ENCODE peak calls at places on chromosomes 13 and 19, in six cellular contexts. One of them, this sample, is unnamed.

GRCh38 chr13:64756621-64757020 is 2473.5 kb downstream of the PCDH9 start:
- DNase-seq in COR-L47: no peak
- DNase-seq in ELR: no peak
- DNase-seq in ELF-1: no peak
- DNase-seq in left colon: no peak
- DNase-seq in ascending aorta: no peak
- DNase-seq in this sample: no peak

GRCh38 chr19:33432408-33433170 is 59.1 kb downstream of the CEBPG start:
- DNase-seq in COR-L47: no peak
- DNase-seq in ELR: no peak
- DNase-seq in ELF-1: no peak
- DNase-seq in left colon: no peak
- DNase-seq in ascending aorta: no peak
- DNase-seq in this sample: no peak

GRCh38 chr13:110113284-110113764 is 193.6 kb downstream of the COL4A1 start:
- DNase-seq in COR-L47: no peak
- DNase-seq in ELR: peak; percentile 90
- DNase-seq in ELF-1: no peak
- DNase-seq in left colon: no peak
- DNase-seq in ascending aorta: no peak
- DNase-seq in this sample: peak; percentile 63

GRCh38 chr19:47058621-47059020 is 10.2 kb upstream of the TMEM160 start:
- DNase-seq in COR-L47: no peak
- DNase-seq in ELR: no peak
- DNase-seq in ELF-1: peak; percentile 96
- DNase-seq in left colon: no peak
- DNase-seq in ascending aorta: no peak
- DNase-seq in this sample: no peak

GRCh38 chr13:68697551-68697950 is 1410.1 kb upstream of the ATXN8OS start:
- DNase-seq in COR-L47: no peak
- DNase-seq in ELR: peak; percentile 40
- DNase-seq in ELF-1: peak; percentile 14
- DNase-seq in left colon: no peak
- DNase-seq in ascending aorta: no peak
- DNase-seq in this sample: no peak

GRCh38 chr19:33520844-33521479 is 629 bp downstream of the PEPD start:
- DNase-seq in COR-L47: no peak
- DNase-seq in ELR: no peak
- DNase-seq in ELF-1: no peak
- DNase-seq in left colon: no peak
- DNase-seq in ascending aorta: no peak
- DNase-seq in this sample: peak; percentile 6

GRCh38 chr19:13606156-13606555 is 99.9 kb upstream of the CACNA1A start:
- DNase-seq in COR-L47: no peak
- DNase-seq in ELR: no peak
- DNase-seq in ELF-1: no peak
- DNase-seq in left colon: no peak
- DNase-seq in ascending aorta: no peak
- DNase-seq in this sample: no peak

GRCh38 chr13:99982021-99982740 is 597 bp downstream of the ZIC2 start:
- DNase-seq in COR-L47: no peak
- DNase-seq in ELR: peak; percentile 32
- DNase-seq in ELF-1: no peak
- DNase-seq in left colon: no peak
- DNase-seq in ascending aorta: no peak
- DNase-seq in this sample: no peak

GRCh38 chr13:44274838-44275237 is 98.8 kb upstream of the SERP2 start:
- DNase-seq in COR-L47: no peak
- DNase-seq in ELR: peak; percentile 30
- DNase-seq in ELF-1: no peak
- DNase-seq in left colon: no peak
- DNase-seq in ascending aorta: no peak
- DNase-seq in this sample: no peak

GRCh38 chr13:109667754-109668360 is 118.5 kb downstream of the IRS2 start:
- DNase-seq in COR-L47: peak; percentile 9
- DNase-seq in ELR: no peak
- DNase-seq in ELF-1: peak; percentile 76
- DNase-seq in left colon: no peak
- DNase-seq in ascending aorta: no peak
- DNase-seq in this sample: no peak

GRCh38 chr13:38394777-38395504 is 45.3 kb downstream of the UFM1 start:
- DNase-seq in COR-L47: no peak
- DNase-seq in ELR: peak; percentile 71
- DNase-seq in ELF-1: peak; percentile 10
- DNase-seq in left colon: no peak
- DNase-seq in ascending aorta: no peak
- DNase-seq in this sample: peak; percentile 51

GRCh38 chr13:95754069-95754468 is 77.1 kb downstream of the DNAJC3 start:
- DNase-seq in COR-L47: no peak
- DNase-seq in ELR: no peak
- DNase-seq in ELF-1: no peak
- DNase-seq in left colon: no peak
- DNase-seq in ascending aorta: no peak
- DNase-seq in this sample: no peak

GRCh38 chr19:3931041-3931440 is 1.8 kb upstream of the NMRK2 start:
- DNase-seq in COR-L47: no peak
- DNase-seq in ELR: no peak
- DNase-seq in ELF-1: no peak
- DNase-seq in left colon: no peak
- DNase-seq in ascending aorta: no peak
- DNase-seq in this sample: no peak